ENCODE peak calls at places on chromosomes 13 and 19, in seven cellular contexts. F, R, S, P, Z, W and O are unnamed samples. For H3K4me1, the result is how much of the 10 kb centered on the place peaks cover.

GRCh38 chr13:94249512-94249911 is 230.0 kb downstream of the DCT start:
- DNase-seq in F (no peak), R (peak), S (no peak), P (no peak), Z (peak), W (no peak), O (no peak)

GRCh38 chr13:27007166-27007565 is 164.4 kb downstream of the USP12 start:
- DNase-seq in F (no peak), R (no peak), S (no peak), P (no peak), Z (no peak), W (no peak), O (no peak)

GRCh38 chr13:71240906-71241305 is 626.1 kb downstream of the DACH1 start:
- DNase-seq in F (no peak), R (peak), S (no peak), P (no peak), Z (peak), W (no peak), O (no peak)

GRCh38 chr13:43360911-43361605 is 337.7 kb downstream of the DNAJC15 start:
- DNase-seq in F (no peak), R (peak), S (no peak), P (no peak), Z (peak), W (no peak), O (no peak)

GRCh38 chr13:33207616-33207964 is 78.0 kb downstream of the STARD13 start:
- DNase-seq in F (no peak), R (peak), S (no peak), P (no peak), Z (no peak), W (peak), O (no peak)

GRCh38 chr13:100596516-100596915 is 7.9 kb upstream of the GGACT start:
- DNase-seq in F (no peak), R (no peak), S (no peak), P (no peak), Z (no peak), W (no peak), O (no peak)

GRCh38 chr19:43553656-43554055 is 20.7 kb downstream of the ZNF575 start:
- DNase-seq in F (no peak), R (no peak), S (no peak), P (no peak), Z (no peak), W (no peak), O (no peak)

GRCh38 chr13:31807090-31807541 is 67.8 kb downstream of the RXFP2 start:
- DNase-seq in F (no peak), R (peak), S (no peak), P (no peak), Z (no peak), W (no peak), O (no peak)

GRCh38 chr19:29694669-29695627 is 20.1 kb downstream of the C19orf12 start:
- DNase-seq in F (peak), R (peak), S (peak), P (peak), Z (peak), W (peak), O (peak)

GRCh38 chr13:26498524-26499208 is 58.8 kb upstream of the WASF3 start:
- DNase-seq in F (no peak), R (peak), S (no peak), P (no peak), Z (no peak), W (no peak), O (no peak)

GRCh38 chr13:59012731-59013130 is 1151.0 kb downstream of the DIAPH3 start:
- DNase-seq in F (no peak), R (no peak), S (no peak), P (no peak), Z (no peak), W (no peak), O (no peak)

GRCh38 chr19:44582581-44583265 is 30.6 kb upstream of the IGSF23 start:
- DNase-seq in F (peak), R (no peak), S (peak), P (no peak), Z (peak), W (peak), O (no peak)

GRCh38 chr13:95007322-95007721 is 293.9 kb downstream of the ABCC4 start:
- DNase-seq in F (no peak), R (no peak), S (no peak), P (no peak), Z (no peak), W (no peak), O (no peak)

GRCh38 chr19:48806518-48806817 is 4.4 kb downstream of the BCAT2 start:
- DNase-seq in F (no peak), R (no peak), S (no peak), P (no peak), Z (peak), W (no peak), O (no peak)

GRCh38 chr19:14409157-14410053 is 9.7 kb downstream of the DDX39A start:
- DNase-seq in F (no peak), R (no peak), S (no peak), P (no peak), Z (no peak), W (no peak), O (no peak)

GRCh38 chr19:35053667-35054293 is 12.3 kb downstream of the HPN start:
- DNase-seq in F (no peak), R (no peak), S (no peak), P (no peak), Z (no peak), W (no peak), O (no peak)

GRCh38 chr13:77737583-77738200 is 40.2 kb downstream of the SLAIN1 start:
- DNase-seq in F (no peak), R (no peak), S (no peak), P (no peak), Z (no peak), W (peak), O (no peak)

GRCh38 chr13:30861163-30861562 is 44.9 kb upstream of the MEDAG start:
- DNase-seq in F (no peak), R (no peak), S (no peak), P (no peak), Z (no peak), W (no peak), O (no peak)

GRCh38 chr13:69418319-69418718 is 689.3 kb upstream of the ATXN8OS start:
- DNase-seq in F (no peak), R (no peak), S (no peak), P (no peak), Z (no peak), W (no peak), O (no peak)

GRCh38 chr13:104953588-104953987 is 1581.9 kb downstream of the EFNB2 start:
- DNase-seq in F (no peak), R (no peak), S (no peak), P (no peak), Z (no peak), W (no peak), O (no peak)

GRCh38 chr19:49677232-49677881 is at the start of gene PRMT1:
- DNase-seq in F (peak), R (no peak), S (no peak), P (no peak), Z (no peak), W (peak), O (no peak)

GRCh38 chr13:75222031-75222430 is 259.9 kb downstream of the TBC1D4 start:
- DNase-seq in F (no peak), R (no peak), S (no peak), P (no peak), Z (no peak), W (no peak), O (no peak)

GRCh38 chr13:31134055-31134711 is 27.5 kb downstream of the HSPH1 start:
- DNase-seq in F (no peak), R (no peak), S (no peak), P (no peak), Z (no peak), W (no peak), O (no peak)

GRCh38 chr13:114047358-114047881 is 73.5 kb upstream of the C13orf46 start:
- DNase-seq in F (peak), R (peak), S (no peak), P (no peak), Z (no peak), W (no peak), O (no peak)
- H3K4me1 ChIP-seq in F (under half), R (under half), S (under half), P (under half), Z (under half), W (under half), O (under half)

GRCh38 chr19:4511300-4512054 is 6.8 kb downstream of the PLIN4 start:
- DNase-seq in F (no peak), R (no peak), S (no peak), P (no peak), Z (no peak), W (no peak), O (no peak)
- H3K4me1 ChIP-seq in F (under half), R (under half), S (under half), P (under half), Z (under half), W (under half), O (under half)

GRCh38 chr19:311813-312261 is 20.6 kb upstream of the PLPP2 start:
- DNase-seq in F (no peak), R (no peak), S (no peak), P (no peak), Z (no peak), W (no peak), O (no peak)
- H3K4me1 ChIP-seq in F (under half), R (under half), S (under half), P (under half), Z (under half), W (under half), O (under half)

GRCh38 chr13:80306573-80306972 is 34.4 kb downstream of the SPRY2 start:
- DNase-seq in F (no peak), R (no peak), S (no peak), P (no peak), Z (no peak), W (no peak), O (no peak)
- H3K4me1 ChIP-seq in F (under half), R (under half), S (under half), P (under half), Z (under half), W (under half), O (under half)

GRCh38 chr13:54301085-54301484 is 1272.5 kb downstream of the OLFM4 start:
- DNase-seq in F (no peak), R (no peak), S (no peak), P (no peak), Z (no peak), W (no peak), O (no peak)

GRCh38 chr13:54305377-54305776 is 1276.8 kb downstream of the OLFM4 start:
- DNase-seq in F (no peak), R (no peak), S (no peak), P (no peak), Z (no peak), W (no peak), O (no peak)
- H3K4me1 ChIP-seq in F (under half), R (under half), S (under half), P (under half), Z (under half), W (under half), O (under half)

GRCh38 chr13:39417131-39417530 is 185.9 kb downstream of the LHFPL6 start:
- DNase-seq in F (no peak), R (peak), S (no peak), P (no peak), Z (peak), W (no peak), O (no peak)

GRCh38 chr13:39419866-39420265 is 183.1 kb downstream of the LHFPL6 start:
- DNase-seq in F (no peak), R (no peak), S (no peak), P (no peak), Z (no peak), W (no peak), O (no peak)

GRCh38 chr13:39419068-39419467 is 183.9 kb downstream of the LHFPL6 start:
- DNase-seq in F (no peak), R (no peak), S (no peak), P (no peak), Z (no peak), W (no peak), O (no peak)

GRCh38 chr13:39418424-39418823 is 184.6 kb downstream of the LHFPL6 start:
- DNase-seq in F (no peak), R (no peak), S (no peak), P (no peak), Z (peak), W (no peak), O (no peak)

DNA sequence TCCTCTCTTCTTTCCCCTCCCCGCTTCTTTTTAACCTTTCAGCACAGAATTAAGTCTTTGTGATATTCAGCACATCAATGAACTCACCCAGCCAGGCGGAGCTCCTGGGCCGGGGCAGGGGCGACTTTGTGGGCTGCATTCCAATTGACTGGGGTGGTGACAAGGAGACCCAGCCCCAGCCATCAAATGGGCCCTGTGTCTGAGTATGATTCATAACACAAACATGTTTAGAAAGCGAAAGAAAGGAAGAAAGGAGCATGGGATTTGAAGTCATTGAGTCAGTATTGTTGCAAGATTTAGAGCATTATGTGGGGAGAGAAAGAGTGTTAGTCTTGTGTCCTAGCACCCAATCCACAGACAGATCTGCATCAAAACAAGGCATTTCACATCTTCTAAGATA is 185.3 kb downstream of the LHFPL6 start:
- DNase-seq in F (no peak), R (peak), S (no peak), P (peak), Z (peak), W (no peak), O (peak)
- H3K4me1 ChIP-seq in F (under half), R (under half), S (under half), P (under half), Z (under half), W (under half), O (under half)

GRCh38 chr13:97205465-97205864 is 16.7 kb upstream of the MBNL2 start:
- DNase-seq in F (no peak), R (no peak), S (no peak), P (no peak), Z (no peak), W (no peak), O (no peak)
- H3K4me1 ChIP-seq in F (under half), R (under half), S (under half), P (under half), Z (under half), W (under half), O (under half)

GRCh38 chr13:114102521-114103288 is 29.7 kb downstream of the RASA3 start:
- DNase-seq in F (peak), R (no peak), S (peak), P (peak), Z (no peak), W (no peak), O (no peak)
- H3K4me1 ChIP-seq in F (under half), R (half or more), S (under half), P (under half), Z (under half), W (under half), O (under half)